ENCODE peak calls at places on chromosome 20, in five cellular contexts. X, G, I, F and T are unnamed samples.

GRCh38 chr20:17659801-17660200 is 22.2 kb downstream of the RRBP1 start:
- DNase-seq in G (no peak), X (no peak), F (no peak), I (no peak), T (no peak)

GRCh38 chr20:23266530-23267398 is 83.8 kb upstream of the NXT1 start:
- DNase-seq in F (no peak), X (no peak), G (no peak), I (no peak), T (no peak)

GRCh38 chr20:3068986-3069900 is 2.2 kb upstream of the OXT start:
- DNase-seq in I (no peak), X (peak; percentile 55), G (no peak), F (no peak), T (no peak)

GRCh38 chr20:2143594-2143993 is 42.0 kb downstream of the STK35 start:
- DNase-seq in F (no peak), G (no peak), I (no peak), X (no peak), T (no peak)

GRCh38 chr20:21607971-21608735 is 94.3 kb upstream of the NKX2-2 start:
- DNase-seq in F (peak; percentile 28), X (no peak), I (no peak), G (peak; percentile 38), T (no peak)

GRCh38 chr20:3092611-3093379 is 8.3 kb upstream of the AVP start:
- DNase-seq in I (no peak), X (no peak), G (no peak), F (peak; percentile 40), T (no peak)

GRCh38 chr20:21707267-21707666 is 1.8 kb downstream of the PAX1 start:
- DNase-seq in I (no peak), G (no peak), X (no peak), F (no peak), T (no peak)

GRCh38 chr20:25076731-25077609 is 5.0 kb downstream of the VSX1 start:
- DNase-seq in X (peak; percentile 82), F (peak; percentile 48), I (no peak), G (peak; percentile 53), T (no peak)

GRCh38 chr20:59484228-59484627 is 120.1 kb upstream of the PHACTR3 start:
- DNase-seq in I (no peak), X (no peak), G (no peak), F (peak; percentile 11), T (no peak)

GRCh38 chr20:47275548-47275947 is 81.0 kb downstream of the ZMYND8 start:
- DNase-seq in X (no peak), I (no peak), F (no peak), G (no peak), T (no peak)

GRCh38 chr20:47276251-47276650 is 80.2 kb downstream of the ZMYND8 start:
- DNase-seq in X (no peak), G (no peak), I (no peak), F (no peak), T (no peak)

GRCh38 chr20:47272893-47273590 is 83.5 kb downstream of the ZMYND8 start:
- DNase-seq in I (peak; percentile 26), F (peak; percentile 73), G (peak; percentile 31), X (peak; percentile 78), T (no peak)

GRCh38 chr20:47273591-47274235 is 82.8 kb downstream of the ZMYND8 start:
- DNase-seq in I (no peak), X (no peak), G (no peak), F (no peak), T (no peak)

GRCh38 chr20:47274449-47275108 is 81.9 kb downstream of the ZMYND8 start:
- DNase-seq in I (no peak), F (no peak), G (no peak), X (peak; percentile 71), T (no peak)
- TF ChIP-seq POLR2AphosphoS5 in I (no peak), F (peak; percentile 80), G (peak; percentile 34), X (no peak), T (no peak)

GRCh38 chr20:45345104-45345936 is 2.9 kb downstream of the SDC4 start:
- DNase-seq in I (no peak), G (peak; percentile 78), X (no peak), F (no peak), T (no peak)
- TF ChIP-seq POLR2AphosphoS5 in I (no peak), G (peak; percentile 71), X (no peak), F (no peak), T (no peak)

GRCh38 chr20:35502352-35502751 is 27.1 kb downstream of the C20orf173 start:
- DNase-seq in F (no peak), I (no peak), G (peak; percentile 17), X (no peak), T (no peak)

GRCh38 chr20:35497320-35497719 is 32.1 kb downstream of the C20orf173 start:
- DNase-seq in X (no peak), I (no peak), G (no peak), F (no peak), T (no peak)

GRCh38 chr20:35496481-35496880 is 33.0 kb downstream of the C20orf173 start:
- DNase-seq in X (no peak), I (no peak), G (no peak), F (no peak), T (no peak)

GRCh38 chr20:35499271-35499670 is 30.2 kb downstream of the C20orf173 start:
- DNase-seq in X (no peak), G (no peak), F (no peak), I (no peak), T (no peak)

GRCh38 chr20:35497780-35498189 is 31.7 kb downstream of the C20orf173 start:
- DNase-seq in F (no peak), G (peak; percentile 23), X (no peak), I (no peak), T (no peak)
- TF ChIP-seq POLR2AphosphoS5 in F (no peak), G (no peak), X (no peak), I (no peak), T (no peak)

DNA sequence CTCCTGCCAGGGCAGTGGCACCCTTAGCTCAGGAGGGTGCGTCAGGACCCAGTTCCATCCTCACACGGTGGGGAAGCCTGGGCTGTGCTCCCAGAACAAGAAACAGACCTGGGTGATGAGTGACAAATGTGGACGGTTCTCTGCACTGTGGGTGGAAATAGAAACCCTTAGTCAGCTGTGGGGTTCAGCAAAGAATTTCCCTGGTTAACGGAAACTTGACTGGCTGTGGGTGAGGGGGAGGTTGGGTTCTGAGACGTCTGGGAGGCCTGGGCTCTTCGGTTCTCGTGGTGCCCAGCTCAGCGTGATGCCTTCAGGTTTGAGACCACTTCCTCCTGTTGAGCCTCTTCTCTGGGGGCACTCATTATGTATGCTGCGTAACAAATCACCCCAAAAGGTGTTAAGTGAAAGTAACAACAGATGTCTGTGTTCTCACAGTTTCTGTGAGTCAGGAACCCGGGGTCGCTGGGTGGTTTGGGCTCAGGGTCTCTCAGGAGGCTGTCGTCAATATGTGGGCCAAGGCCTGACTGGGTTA is 53.1 kb upstream of the FAM83D start:
- DNase-seq in X (no peak), F (no peak), G (peak; percentile 65), I (no peak), T (no peak)
- TF ChIP-seq POLR2AphosphoS5 in X (no peak), F (no peak), G (no peak), I (no peak), T (no peak)

GRCh38 chr20:31739550-31739863 is 417 bp downstream of the TPX2 start:
- DNase-seq in G (no peak), F (no peak), X (no peak), I (no peak), T (no peak)

GRCh38 chr20:31740656-31741323 is 1.7 kb downstream of the TPX2 start:
- DNase-seq in F (no peak), G (no peak), X (peak; percentile 46), I (no peak), T (no peak)

GRCh38 chr20:31740208-31740607 is 1.1 kb downstream of the TPX2 start:
- DNase-seq in F (peak; percentile 23), I (peak; percentile 49), X (no peak), G (no peak), T (no peak)

GRCh38 chr20:31738729-31739549 is at the start of gene TPX2:
- DNase-seq in I (peak; percentile 95), G (peak; percentile 95), X (peak; percentile 99), F (peak; percentile 96), T (peak; percentile 92)
- TF ChIP-seq POLR2AphosphoS5 in I (peak; percentile 76), G (peak; percentile 68), X (peak; percentile 99), F (peak; percentile 97), T (peak; percentile 92)

GRCh38 chr20:45835230-45836224 is 1.9 kb downstream of the SNX21 start:
- DNase-seq in G (peak; percentile 20), F (no peak), X (no peak), I (no peak), T (no peak)

GRCh38 chr20:45833030-45833882 is at the start of gene SNX21:
- DNase-seq in F (peak; percentile 93), G (peak; percentile 83), I (peak; percentile 89), X (peak; percentile 84), T (no peak)

GRCh38 chr20:45834797-45835161 is 1.2 kb downstream of the SNX21 start:
- DNase-seq in G (no peak), I (no peak), X (no peak), F (no peak), T (no peak)

GRCh38 chr20:45832619-45833018 is 980 bp upstream of the SNX21 start:
- DNase-seq in G (no peak), F (no peak), X (no peak), I (no peak), T (no peak)

GRCh38 chr20:45833883-45834796 is 541 bp downstream of the SNX21 start:
- DNase-seq in X (peak; percentile 47), F (peak; percentile 98), I (no peak), G (peak; percentile 75), T (no peak)
- TF ChIP-seq POLR2AphosphoS5 in X (peak; percentile 84), F (peak; percentile 83), I (no peak), G (no peak), T (peak; percentile 67)

DNA sequence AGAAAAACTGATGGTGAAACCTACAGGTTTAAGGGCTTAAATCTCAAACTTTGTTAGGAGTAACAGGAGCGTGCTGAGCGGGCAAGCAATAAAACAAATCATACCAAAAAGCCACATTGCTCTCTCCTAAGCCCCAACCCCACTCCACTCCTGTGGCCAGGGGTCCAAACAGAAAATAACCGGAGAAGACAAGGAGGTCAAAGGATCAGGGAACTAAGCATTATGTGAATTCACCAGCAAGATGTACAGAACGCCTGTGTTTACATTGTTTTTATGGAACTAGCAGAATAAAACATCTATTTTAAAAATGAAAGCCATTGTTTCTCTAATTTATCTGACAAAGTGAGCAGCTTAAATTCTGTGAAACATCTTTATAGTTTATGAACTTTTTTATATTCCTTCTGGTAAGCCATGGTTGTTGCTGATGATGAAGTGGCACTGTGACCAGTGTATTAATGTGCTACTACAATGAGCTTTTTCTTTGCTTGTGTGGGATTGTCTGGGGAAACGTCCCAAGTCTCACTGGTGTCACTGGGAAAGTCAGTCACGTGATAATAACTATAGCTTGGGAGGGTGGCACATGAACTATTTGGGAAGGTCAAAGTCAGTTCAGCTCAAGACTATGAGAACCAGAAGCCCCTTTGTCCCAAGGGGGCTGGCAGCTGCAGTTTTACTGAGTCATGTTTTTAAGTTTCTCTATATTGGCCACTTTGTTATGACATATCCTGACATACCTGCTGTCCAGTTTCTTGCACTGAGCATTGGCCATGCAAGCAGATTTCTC is 9.8 kb downstream of the FAM210B start:
- DNase-seq in X (no peak), F (no peak), I (no peak), G (no peak), T (no peak)
- TF ChIP-seq POLR2AphosphoS5 in X (peak; percentile 45), F (no peak), I (peak; percentile 13), G (no peak), T (no peak)

GRCh38 chr20:19274412-19275015 is 62.1 kb downstream of the SLC24A3 start:
- DNase-seq in I (no peak), X (no peak), F (no peak), G (no peak), T (no peak)
- TF ChIP-seq POLR2AphosphoS5 in I (no peak), X (no peak), F (no peak), G (no peak), T (no peak)